ENCODE peak calls at places on chromosomes 6 and 20, in nine cellular contexts. One of them, this sample, is unnamed.

GRCh38 chr20:31661625-31662371 is 24.1 kb downstream of the COX4I2 start:
- DNase-seq in CD4-positive, alpha-beta T cell: peak
- DNase-seq in WTC11: peak
- DNase-seq in adrenal gland: peak
- DNase-seq in lower leg skin: peak
- DNase-seq in upper lobe of left lung: peak
- DNase-seq in CD8-positive, alpha-beta T cell: peak
- DNase-seq in heart left ventricle: peak
- DNase-seq in heart right ventricle: peak
- DNase-seq in this sample: peak

GRCh38 chr20:63972312-63973159 is 2.8 kb upstream of the ZNF512B start:
- DNase-seq in CD4-positive, alpha-beta T cell: no peak
- DNase-seq in WTC11: no peak
- DNase-seq in adrenal gland: peak
- DNase-seq in lower leg skin: peak
- DNase-seq in upper lobe of left lung: no peak
- DNase-seq in CD8-positive, alpha-beta T cell: no peak
- DNase-seq in heart left ventricle: no peak
- DNase-seq in heart right ventricle: peak
- DNase-seq in this sample: no peak

GRCh38 chr6:82711105-82711829 is 347.6 kb downstream of the TPBG start:
- DNase-seq in CD4-positive, alpha-beta T cell: no peak
- DNase-seq in WTC11: no peak
- DNase-seq in adrenal gland: no peak
- DNase-seq in lower leg skin: no peak
- DNase-seq in upper lobe of left lung: no peak
- DNase-seq in CD8-positive, alpha-beta T cell: no peak
- DNase-seq in heart left ventricle: no peak
- DNase-seq in heart right ventricle: no peak
- DNase-seq in this sample: no peak

GRCh38 chr6:1436334-1437306 is 47.2 kb downstream of the FOXF2 start:
- DNase-seq in CD4-positive, alpha-beta T cell: peak
- DNase-seq in WTC11: peak
- DNase-seq in adrenal gland: peak
- DNase-seq in lower leg skin: no peak
- DNase-seq in upper lobe of left lung: peak
- DNase-seq in CD8-positive, alpha-beta T cell: no peak
- DNase-seq in heart left ventricle: no peak
- DNase-seq in heart right ventricle: peak
- DNase-seq in this sample: no peak

GRCh38 chr6:53771780-53772624 is 22.8 kb upstream of the LRRC1 start:
- DNase-seq in CD4-positive, alpha-beta T cell: no peak
- DNase-seq in WTC11: no peak
- DNase-seq in adrenal gland: no peak
- DNase-seq in lower leg skin: no peak
- DNase-seq in upper lobe of left lung: no peak
- DNase-seq in CD8-positive, alpha-beta T cell: no peak
- DNase-seq in heart left ventricle: no peak
- DNase-seq in heart right ventricle: no peak
- DNase-seq in this sample: no peak

GRCh38 chr6:155152211-155153076 is 111.4 kb upstream of the CLDN20 start:
- DNase-seq in CD4-positive, alpha-beta T cell: no peak
- DNase-seq in WTC11: peak
- DNase-seq in adrenal gland: no peak
- DNase-seq in lower leg skin: peak
- DNase-seq in upper lobe of left lung: peak
- DNase-seq in CD8-positive, alpha-beta T cell: no peak
- DNase-seq in heart left ventricle: no peak
- DNase-seq in heart right ventricle: no peak
- DNase-seq in this sample: no peak

GRCh38 chr20:6700563-6701328 is 66.7 kb upstream of the BMP2 start:
- DNase-seq in CD4-positive, alpha-beta T cell: no peak
- DNase-seq in WTC11: no peak
- DNase-seq in adrenal gland: peak
- DNase-seq in lower leg skin: peak
- DNase-seq in upper lobe of left lung: no peak
- DNase-seq in CD8-positive, alpha-beta T cell: no peak
- DNase-seq in heart left ventricle: no peak
- DNase-seq in heart right ventricle: peak
- DNase-seq in this sample: no peak

GRCh38 chr6:43803783-43804549 is 34.0 kb downstream of the VEGFA start:
- DNase-seq in CD4-positive, alpha-beta T cell: no peak
- DNase-seq in WTC11: no peak
- DNase-seq in adrenal gland: no peak
- DNase-seq in lower leg skin: no peak
- DNase-seq in upper lobe of left lung: no peak
- DNase-seq in CD8-positive, alpha-beta T cell: no peak
- DNase-seq in heart left ventricle: no peak
- DNase-seq in heart right ventricle: no peak
- DNase-seq in this sample: no peak

GRCh38 chr20:19934792-19935491 is 82.2 kb upstream of the NAA20 start:
- DNase-seq in CD4-positive, alpha-beta T cell: no peak
- DNase-seq in WTC11: no peak
- DNase-seq in adrenal gland: peak
- DNase-seq in lower leg skin: peak
- DNase-seq in upper lobe of left lung: no peak
- DNase-seq in CD8-positive, alpha-beta T cell: no peak
- DNase-seq in heart left ventricle: peak
- DNase-seq in heart right ventricle: peak
- DNase-seq in this sample: no peak

GRCh38 chr20:19929749-19930148 is 87.4 kb upstream of the NAA20 start:
- DNase-seq in CD4-positive, alpha-beta T cell: no peak
- DNase-seq in WTC11: no peak
- DNase-seq in adrenal gland: no peak
- DNase-seq in lower leg skin: no peak
- DNase-seq in upper lobe of left lung: no peak
- DNase-seq in CD8-positive, alpha-beta T cell: no peak
- DNase-seq in heart left ventricle: no peak
- DNase-seq in heart right ventricle: no peak
- DNase-seq in this sample: no peak

GRCh38 chr20:19930461-19930860 is 86.7 kb upstream of the NAA20 start:
- DNase-seq in CD4-positive, alpha-beta T cell: no peak
- DNase-seq in WTC11: no peak
- DNase-seq in adrenal gland: no peak
- DNase-seq in lower leg skin: no peak
- DNase-seq in upper lobe of left lung: no peak
- DNase-seq in CD8-positive, alpha-beta T cell: no peak
- DNase-seq in heart left ventricle: no peak
- DNase-seq in heart right ventricle: no peak
- DNase-seq in this sample: no peak

GRCh38 chr20:19928379-19929360 is 88.5 kb upstream of the NAA20 start:
- DNase-seq in CD4-positive, alpha-beta T cell: no peak
- DNase-seq in WTC11: no peak
- DNase-seq in adrenal gland: no peak
- DNase-seq in lower leg skin: no peak
- DNase-seq in upper lobe of left lung: no peak
- DNase-seq in CD8-positive, alpha-beta T cell: no peak
- DNase-seq in heart left ventricle: no peak
- DNase-seq in heart right ventricle: no peak
- DNase-seq in this sample: no peak

DNA sequence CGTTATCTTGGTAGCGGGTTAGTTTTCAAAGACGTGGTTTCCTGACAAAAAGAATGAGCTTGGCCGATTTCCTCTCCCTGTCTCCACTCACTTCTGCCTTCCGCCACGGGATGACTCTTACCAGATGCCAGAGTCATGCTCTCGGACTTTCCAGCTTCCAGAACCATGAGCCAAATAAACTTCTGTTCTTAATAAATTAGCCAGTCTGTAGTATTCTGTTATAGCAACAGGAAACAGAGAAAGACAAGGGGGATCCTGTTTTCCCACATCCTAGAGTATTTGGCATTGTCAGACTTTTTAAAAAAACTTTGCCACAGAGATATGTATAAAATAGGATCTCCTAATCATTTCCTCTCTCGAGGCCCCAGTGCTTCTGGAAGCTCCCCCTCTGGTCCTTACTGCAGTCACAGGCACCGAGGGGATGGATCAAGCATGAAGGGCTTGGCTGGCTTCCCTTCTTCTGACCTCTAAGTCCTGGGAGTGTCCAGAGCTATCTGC is 84.9 kb upstream of the NAA20 start:
- DNase-seq in CD4-positive, alpha-beta T cell: no peak
- DNase-seq in WTC11: no peak
- DNase-seq in adrenal gland: peak
- DNase-seq in lower leg skin: no peak
- DNase-seq in upper lobe of left lung: no peak
- DNase-seq in CD8-positive, alpha-beta T cell: no peak
- DNase-seq in heart left ventricle: peak
- DNase-seq in heart right ventricle: peak
- DNase-seq in this sample: no peak
- TF ChIP-seq CTCF in CD4-positive, alpha-beta T cell: no peak
- TF ChIP-seq CTCF in WTC11: no peak
- TF ChIP-seq CTCF in adrenal gland: no peak
- TF ChIP-seq CTCF in lower leg skin: no peak
- TF ChIP-seq CTCF in upper lobe of left lung: no peak
- TF ChIP-seq CTCF in CD8-positive, alpha-beta T cell: no peak
- TF ChIP-seq CTCF in heart left ventricle: no peak
- TF ChIP-seq CTCF in heart right ventricle: no peak
- TF ChIP-seq CTCF in this sample: no peak

GRCh38 chr6:142888461-142888860 is 56.5 kb downstream of the HIVEP2 start:
- DNase-seq in CD4-positive, alpha-beta T cell: no peak
- DNase-seq in WTC11: no peak
- DNase-seq in adrenal gland: no peak
- DNase-seq in lower leg skin: no peak
- DNase-seq in upper lobe of left lung: no peak
- DNase-seq in CD8-positive, alpha-beta T cell: no peak
- DNase-seq in heart left ventricle: no peak
- DNase-seq in heart right ventricle: no peak
- DNase-seq in this sample: no peak

GRCh38 chr6:142884214-142885035 is 60.6 kb downstream of the HIVEP2 start:
- DNase-seq in CD4-positive, alpha-beta T cell: no peak
- DNase-seq in WTC11: no peak
- DNase-seq in adrenal gland: no peak
- DNase-seq in lower leg skin: no peak
- DNase-seq in upper lobe of left lung: no peak
- DNase-seq in CD8-positive, alpha-beta T cell: no peak
- DNase-seq in heart left ventricle: no peak
- DNase-seq in heart right ventricle: no peak
- DNase-seq in this sample: no peak

GRCh38 chr6:142887534-142887933 is 57.4 kb downstream of the HIVEP2 start:
- DNase-seq in CD4-positive, alpha-beta T cell: no peak
- DNase-seq in WTC11: no peak
- DNase-seq in adrenal gland: no peak
- DNase-seq in lower leg skin: no peak
- DNase-seq in upper lobe of left lung: no peak
- DNase-seq in CD8-positive, alpha-beta T cell: no peak
- DNase-seq in heart left ventricle: no peak
- DNase-seq in heart right ventricle: no peak
- DNase-seq in this sample: no peak

GRCh38 chr6:142885182-142885867 is 59.7 kb downstream of the HIVEP2 start:
- DNase-seq in CD4-positive, alpha-beta T cell: peak
- DNase-seq in WTC11: peak
- DNase-seq in adrenal gland: peak
- DNase-seq in lower leg skin: no peak
- DNase-seq in upper lobe of left lung: no peak
- DNase-seq in CD8-positive, alpha-beta T cell: peak
- DNase-seq in heart left ventricle: peak
- DNase-seq in heart right ventricle: peak
- DNase-seq in this sample: peak

GRCh38 chr6:142886431-142887170 is 58.4 kb downstream of the HIVEP2 start:
- DNase-seq in CD4-positive, alpha-beta T cell: no peak
- DNase-seq in WTC11: no peak
- DNase-seq in adrenal gland: no peak
- DNase-seq in lower leg skin: no peak
- DNase-seq in upper lobe of left lung: no peak
- DNase-seq in CD8-positive, alpha-beta T cell: no peak
- DNase-seq in heart left ventricle: no peak
- DNase-seq in heart right ventricle: no peak
- DNase-seq in this sample: no peak
- TF ChIP-seq CTCF in CD4-positive, alpha-beta T cell: peak
- TF ChIP-seq CTCF in WTC11: no peak
- TF ChIP-seq CTCF in adrenal gland: peak
- TF ChIP-seq CTCF in lower leg skin: no peak
- TF ChIP-seq CTCF in upper lobe of left lung: peak
- TF ChIP-seq CTCF in CD8-positive, alpha-beta T cell: peak
- TF ChIP-seq CTCF in heart left ventricle: peak
- TF ChIP-seq CTCF in heart right ventricle: peak
- TF ChIP-seq CTCF in this sample: no peak

DNA sequence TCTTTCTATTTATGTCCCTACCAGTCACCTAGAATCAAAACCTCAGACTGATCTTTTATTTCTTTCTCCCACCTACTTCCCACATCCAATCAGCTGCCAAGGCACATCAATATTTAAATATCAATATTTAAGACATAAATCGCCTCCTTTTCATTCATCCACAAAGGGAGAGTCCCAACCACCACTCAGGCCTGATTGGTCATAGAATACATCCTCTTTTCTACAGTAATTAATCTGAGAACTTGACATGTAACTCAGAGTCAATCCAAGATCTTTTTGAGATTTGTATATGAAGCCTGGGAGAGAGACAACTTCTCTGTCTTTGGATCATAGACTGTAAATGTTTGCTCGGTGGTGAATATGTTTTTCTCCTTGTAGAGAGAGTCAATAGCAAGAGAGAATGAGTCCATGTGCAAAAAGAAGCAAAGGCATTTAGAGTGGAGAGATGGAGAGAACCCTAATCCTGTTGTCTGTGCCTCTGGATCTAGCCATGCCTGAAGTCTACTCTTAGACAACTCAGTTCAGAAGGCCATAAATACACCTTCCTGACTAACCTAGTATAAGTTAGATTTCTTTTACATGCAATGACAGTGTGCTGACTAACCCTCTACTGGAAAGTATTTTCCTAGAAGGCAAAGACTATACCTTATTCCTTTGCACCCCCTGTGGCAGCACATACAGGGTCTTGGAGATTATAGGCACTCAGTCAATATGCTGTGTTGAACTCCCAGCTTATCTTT is 12.1 kb upstream of the NEDD9 start:
- DNase-seq in CD4-positive, alpha-beta T cell: no peak
- DNase-seq in WTC11: no peak
- DNase-seq in adrenal gland: no peak
- DNase-seq in lower leg skin: no peak
- DNase-seq in upper lobe of left lung: no peak
- DNase-seq in CD8-positive, alpha-beta T cell: no peak
- DNase-seq in heart left ventricle: no peak
- DNase-seq in heart right ventricle: no peak
- DNase-seq in this sample: no peak
- TF ChIP-seq CTCF in CD4-positive, alpha-beta T cell: no peak
- TF ChIP-seq CTCF in WTC11: no peak
- TF ChIP-seq CTCF in adrenal gland: no peak
- TF ChIP-seq CTCF in lower leg skin: no peak
- TF ChIP-seq CTCF in upper lobe of left lung: no peak
- TF ChIP-seq CTCF in CD8-positive, alpha-beta T cell: no peak
- TF ChIP-seq CTCF in heart left ventricle: no peak
- TF ChIP-seq CTCF in heart right ventricle: no peak
- TF ChIP-seq CTCF in this sample: no peak

DNA sequence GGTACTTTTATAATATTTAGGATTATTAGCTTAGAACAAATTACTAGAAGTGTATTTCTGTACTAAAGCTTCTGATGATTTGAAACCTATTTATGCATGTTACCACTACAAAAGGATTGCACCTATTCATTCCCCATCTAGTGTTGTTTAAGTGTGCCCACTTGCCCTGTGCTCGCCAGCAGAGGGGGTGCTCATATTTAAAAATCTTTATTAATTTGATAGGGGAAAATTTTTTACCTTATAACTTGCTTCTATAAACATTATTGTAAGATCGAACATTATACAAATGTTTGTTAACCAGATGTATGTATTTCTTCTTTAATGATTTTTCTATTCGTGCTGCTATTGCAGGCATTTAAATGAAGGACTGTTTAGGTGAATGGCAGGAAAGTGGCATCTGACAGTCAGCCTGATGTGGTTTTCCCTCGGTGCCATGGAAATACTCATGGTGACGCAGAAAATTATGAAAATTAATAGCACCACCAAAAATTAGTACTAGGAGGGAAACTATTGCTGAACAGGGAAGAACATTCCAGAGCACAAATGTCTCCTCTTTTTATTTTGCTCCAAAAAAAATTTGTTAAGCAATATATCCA is 44.1 kb upstream of the FNDC1 start:
- DNase-seq in CD4-positive, alpha-beta T cell: no peak
- DNase-seq in WTC11: no peak
- DNase-seq in adrenal gland: peak
- DNase-seq in lower leg skin: peak
- DNase-seq in upper lobe of left lung: no peak
- DNase-seq in CD8-positive, alpha-beta T cell: no peak
- DNase-seq in heart left ventricle: no peak
- DNase-seq in heart right ventricle: no peak
- DNase-seq in this sample: no peak
- TF ChIP-seq CTCF in CD4-positive, alpha-beta T cell: peak
- TF ChIP-seq CTCF in WTC11: no peak
- TF ChIP-seq CTCF in adrenal gland: peak
- TF ChIP-seq CTCF in lower leg skin: no peak
- TF ChIP-seq CTCF in upper lobe of left lung: no peak
- TF ChIP-seq CTCF in CD8-positive, alpha-beta T cell: peak
- TF ChIP-seq CTCF in heart left ventricle: peak
- TF ChIP-seq CTCF in heart right ventricle: peak
- TF ChIP-seq CTCF in this sample: no peak